ENCODE peak calls at places on chromosomes 2 and 18, in six cellular contexts. L, M, V, N, P and S are unnamed samples.
A peak's percentile ranks its signal among the peaks of the same experiment; 100 is the strongest.

GRCh38 chr2:217601601-217602000 is 401.2 kb downstream of the TNS1 start:
- DNase-seq in L (no peak), M (no peak), V (no peak), N (no peak), P (no peak), S (no peak)

GRCh38 chr2:41727711-41728110 is 320.1 kb upstream of the PKDCC start:
- DNase-seq in L (no peak), M (no peak), V (no peak), N (no peak), P (no peak), S (no peak)

GRCh38 chr2:44528595-44528994 is 166.8 kb downstream of the CAMKMT start:
- DNase-seq in L (no peak), M (no peak), V (no peak), N (no peak), P (no peak), S (no peak)

GRCh38 chr2:160576054-160576499 is 82.5 kb upstream of the RBMS1 start:
- DNase-seq in L (no peak), M (no peak), V (no peak), N (no peak), P (peak; percentile 42), S (no peak)

GRCh38 chr2:42910657-42911405 is 118.4 kb upstream of the HAAO start:
- DNase-seq in L (no peak), M (no peak), V (no peak), N (no peak), P (no peak), S (no peak)

GRCh38 chr2:23673830-23674679 is 252.9 kb downstream of the ATAD2B start:
- DNase-seq in L (peak; percentile 30), M (no peak), V (peak; percentile 30), N (no peak), P (no peak), S (peak; percentile 58)

GRCh38 chr2:161746891-161747535 is 122.8 kb downstream of the SLC4A10 start:
- DNase-seq in L (no peak), M (no peak), V (no peak), N (no peak), P (no peak), S (no peak)

GRCh38 chr2:674319-674985 is 2.8 kb downstream of the TMEM18 start:
- DNase-seq in L (no peak), M (no peak), V (no peak), N (no peak), P (no peak), S (peak; percentile 37)

GRCh38 chr2:9768388-9768787 is 74.9 kb upstream of the TAF1B start:
- DNase-seq in L (peak; percentile 47), M (no peak), V (peak; percentile 59), N (no peak), P (no peak), S (no peak)

GRCh38 chr18:59719533-59720325 is 22.5 kb upstream of the CCBE1 start:
- DNase-seq in L (no peak), M (no peak), V (no peak), N (no peak), P (no peak), S (no peak)

GRCh38 chr2:4937550-4937949 is 754.6 kb upstream of the SOX11 start:
- DNase-seq in L (no peak), M (no peak), V (no peak), N (no peak), P (no peak), S (no peak)

GRCh38 chr2:218269900-218270720 is at the start of the genes AAMP and PNKD:
- DNase-seq in L (peak; percentile 100), M (peak; percentile 97), V (peak; percentile 98), N (peak; percentile 96), P (peak; percentile 100), S (peak; percentile 100)

GRCh38 chr2:43708891-43709290 is 32.7 kb upstream of the C1GALT1C1L start:
- DNase-seq in L (no peak), M (no peak), V (no peak), N (no peak), P (no peak), S (no peak)

GRCh38 chr2:159090514-159091201 is 122.2 kb downstream of the TANC1 start:
- DNase-seq in L (no peak), M (peak; percentile 13), V (no peak), N (peak; percentile 25), P (peak; percentile 57), S (no peak)

GRCh38 chr18:57086163-57086562 is 60.7 kb upstream of the BOD1L2 start:
- DNase-seq in L (no peak), M (no peak), V (no peak), N (no peak), P (no peak), S (no peak)

GRCh38 chr2:43024515-43024962 is 201.9 kb downstream of the ZFP36L2 start:
- DNase-seq in L (no peak), M (peak; percentile 78), V (peak; percentile 84), N (no peak), P (peak; percentile 64), S (peak; percentile 66)

GRCh38 chr2:10544252-10544651 is 96.1 kb upstream of the ODC1 start:
- DNase-seq in L (no peak), M (no peak), V (no peak), N (no peak), P (no peak), S (peak; percentile 94)

GRCh38 chr2:62254424-62255266 is 58.7 kb downstream of the B3GNT2 start:
- DNase-seq in L (no peak), M (no peak), V (no peak), N (no peak), P (no peak), S (no peak)

GRCh38 chr2:102455061-102455670 is 17.9 kb upstream of the SLC9A4 start:
- DNase-seq in L (no peak), M (no peak), V (no peak), N (no peak), P (no peak), S (no peak)
- TF ChIP-seq MYC in L (no peak), M (no peak), V (no peak), N (no peak), P (no peak), S (no peak)

DNA sequence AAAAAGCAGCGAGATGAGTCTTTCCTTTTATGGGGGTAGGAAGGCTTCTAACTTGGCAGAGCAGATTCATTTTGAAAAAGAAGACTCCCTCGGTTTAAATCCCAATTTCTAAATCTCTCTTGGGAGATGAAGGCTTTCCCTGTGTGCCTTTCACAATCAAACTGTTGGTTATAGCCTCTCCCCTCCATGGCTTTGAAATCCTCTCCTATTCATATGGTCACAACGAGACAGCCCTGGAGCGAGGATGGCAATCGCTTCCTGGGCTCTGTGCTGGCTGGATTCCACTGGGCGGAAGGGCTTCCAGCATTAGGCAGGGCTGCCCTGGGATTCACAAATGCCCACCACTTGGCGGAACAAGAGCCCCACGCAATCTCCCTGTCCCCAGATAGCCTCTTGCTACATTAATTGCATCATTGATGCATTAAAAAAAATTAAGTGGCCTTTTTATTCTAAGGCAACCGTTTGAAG is 1.6 kb downstream of the CAVIN2 start:
- DNase-seq in L (peak; percentile 66), M (no peak), V (peak; percentile 17), N (no peak), P (peak; percentile 42), S (no peak)
- TF ChIP-seq MAX in L (no peak), M (no peak), V (no peak), N (no peak), P (no peak), S (no peak)

GRCh38 chr18:42459873-42460272 is 504.8 kb downstream of the PIK3C3 start:
- DNase-seq in L (no peak), M (no peak), V (no peak), N (no peak), P (no peak), S (no peak)
- TF ChIP-seq MYC in L (no peak), M (no peak), V (no peak), N (no peak), P (no peak), S (no peak)

GRCh38 chr2:237558918-237559645 is 7.3 kb upstream of the PRLH start:
- DNase-seq in L (no peak), M (no peak), V (no peak), N (no peak), P (no peak), S (no peak)
- TF ChIP-seq MAX in L (no peak), M (no peak), V (no peak), N (no peak), P (no peak), S (no peak)

GRCh38 chr2:205321240-205321639 is 361.1 kb upstream of the NRP2 start:
- DNase-seq in L (no peak), M (no peak), V (no peak), N (no peak), P (no peak), S (no peak)

GRCh38 chr2:205323929-205324328 is 358.4 kb upstream of the NRP2 start:
- DNase-seq in L (no peak), M (no peak), V (no peak), N (no peak), P (no peak), S (no peak)

GRCh38 chr2:205324355-205324754 is 357.9 kb upstream of the NRP2 start:
- DNase-seq in L (no peak), M (no peak), V (no peak), N (no peak), P (no peak), S (no peak)
- TF ChIP-seq MYC in L (no peak), M (no peak), V (no peak), N (no peak), P (no peak), S (no peak)

GRCh38 chr2:224885836-224886547 is 156.3 kb downstream of the DOCK10 start:
- DNase-seq in L (no peak), M (no peak), V (no peak), N (peak; percentile 37), P (peak; percentile 21), S (peak; percentile 75)
- TF ChIP-seq MAX in L (no peak), M (no peak), V (no peak), N (no peak), P (no peak), S (no peak)